ENCODE peak calls at places on chromosomes 13 and 19, in four cellular contexts. One of them, this sample, is unnamed.

GRCh38 chr13:65342938-65343337 is 1887.2 kb downstream of the PCDH9 start:
- DNase-seq in CD8-positive, alpha-beta T cell: no peak
- DNase-seq in gastrocnemius medialis: no peak
- DNase-seq in astrocyte: peak
- DNase-seq in this sample: no peak

GRCh38 chr19:49851456-49852259 is 699 bp downstream of the PTOV1 start:
- DNase-seq in CD8-positive, alpha-beta T cell: no peak
- DNase-seq in astrocyte: no peak
- DNase-seq in gastrocnemius medialis: no peak
- DNase-seq in this sample: no peak

GRCh38 chr13:32316476-32316875 is 1.2 kb downstream of the BRCA2 start:
- DNase-seq in astrocyte: no peak
- DNase-seq in gastrocnemius medialis: no peak
- DNase-seq in CD8-positive, alpha-beta T cell: no peak
- DNase-seq in this sample: no peak

GRCh38 chr19:39297931-39298634 is 1.9 kb downstream of the IFNL1 start:
- DNase-seq in CD8-positive, alpha-beta T cell: peak
- DNase-seq in astrocyte: no peak
- DNase-seq in gastrocnemius medialis: no peak
- DNase-seq in this sample: no peak

GRCh38 chr19:4909172-4909896 is at the start of gene UHRF1:
- DNase-seq in astrocyte: no peak
- DNase-seq in gastrocnemius medialis: no peak
- DNase-seq in CD8-positive, alpha-beta T cell: no peak
- DNase-seq in this sample: no peak

GRCh38 chr19:38952395-38953165 is 21.8 kb downstream of the MRPS12 start:
- DNase-seq in astrocyte: no peak
- DNase-seq in gastrocnemius medialis: no peak
- DNase-seq in CD8-positive, alpha-beta T cell: no peak
- DNase-seq in this sample: no peak

GRCh38 chr13:92232880-92233279 is 834.5 kb downstream of the GPC5 start:
- DNase-seq in gastrocnemius medialis: no peak
- DNase-seq in CD8-positive, alpha-beta T cell: no peak
- DNase-seq in astrocyte: no peak
- DNase-seq in this sample: no peak

GRCh38 chr19:55198651-55199050 is 10.7 kb downstream of the PTPRH start:
- DNase-seq in gastrocnemius medialis: no peak
- DNase-seq in CD8-positive, alpha-beta T cell: no peak
- DNase-seq in astrocyte: no peak
- DNase-seq in this sample: no peak

GRCh38 chr13:72180253-72180952 is 313.4 kb upstream of the DACH1 start:
- DNase-seq in astrocyte: peak
- DNase-seq in gastrocnemius medialis: no peak
- DNase-seq in CD8-positive, alpha-beta T cell: no peak
- DNase-seq in this sample: no peak

GRCh38 chr13:44853641-44854040 is 135.6 kb downstream of the NUFIP1 start:
- DNase-seq in astrocyte: no peak
- DNase-seq in gastrocnemius medialis: peak
- DNase-seq in CD8-positive, alpha-beta T cell: no peak
- DNase-seq in this sample: peak

GRCh38 chr13:111343186-111343805 is 22.9 kb downstream of the TEX29 start:
- DNase-seq in astrocyte: no peak
- DNase-seq in CD8-positive, alpha-beta T cell: no peak
- DNase-seq in gastrocnemius medialis: no peak
- DNase-seq in this sample: peak

GRCh38 chr19:2477141-2477710 is 1.3 kb downstream of the GADD45B start:
- DNase-seq in CD8-positive, alpha-beta T cell: no peak
- DNase-seq in gastrocnemius medialis: peak
- DNase-seq in astrocyte: no peak
- DNase-seq in this sample: no peak

GRCh38 chr13:60654405-60654804 is 257.4 kb downstream of the TDRD3 start:
- DNase-seq in CD8-positive, alpha-beta T cell: no peak
- DNase-seq in astrocyte: no peak
- DNase-seq in gastrocnemius medialis: no peak
- DNase-seq in this sample: peak

GRCh38 chr19:48842744-48843162 is 6.5 kb upstream of the HSD17B14 start:
- DNase-seq in astrocyte: peak
- DNase-seq in gastrocnemius medialis: no peak
- DNase-seq in CD8-positive, alpha-beta T cell: peak
- DNase-seq in this sample: no peak

GRCh38 chr19:2048959-2049740 is 1.9 kb downstream of the MKNK2 start:
- DNase-seq in gastrocnemius medialis: no peak
- DNase-seq in CD8-positive, alpha-beta T cell: no peak
- DNase-seq in astrocyte: no peak
- DNase-seq in this sample: no peak

GRCh38 chr19:54608205-54608604 is 14.8 kb downstream of the LILRA1 start:
- DNase-seq in CD8-positive, alpha-beta T cell: no peak
- DNase-seq in astrocyte: no peak
- DNase-seq in gastrocnemius medialis: no peak
- DNase-seq in this sample: no peak

GRCh38 chr19:16224266-16225045 is 26.7 kb downstream of the AP1M1 start:
- DNase-seq in gastrocnemius medialis: no peak
- DNase-seq in astrocyte: no peak
- DNase-seq in CD8-positive, alpha-beta T cell: no peak
- DNase-seq in this sample: no peak

GRCh38 chr19:51919606-51920005 is 7.7 kb upstream of the ZNF613 start:
- DNase-seq in astrocyte: no peak
- DNase-seq in gastrocnemius medialis: no peak
- DNase-seq in CD8-positive, alpha-beta T cell: no peak
- DNase-seq in this sample: no peak

GRCh38 chr13:99969934-99970760 is 1.4 kb downstream of the ZIC5 start:
- DNase-seq in gastrocnemius medialis: no peak
- DNase-seq in CD8-positive, alpha-beta T cell: no peak
- DNase-seq in astrocyte: no peak
- DNase-seq in this sample: peak

GRCh38 chr13:40064723-40065122 is 409.3 kb downstream of the COG6 start:
- DNase-seq in gastrocnemius medialis: no peak
- DNase-seq in CD8-positive, alpha-beta T cell: no peak
- DNase-seq in astrocyte: peak
- DNase-seq in this sample: no peak

GRCh38 chr19:47446534-47447469 is 24.9 kb downstream of the SLC8A2 start:
- DNase-seq in astrocyte: no peak
- DNase-seq in CD8-positive, alpha-beta T cell: no peak
- DNase-seq in gastrocnemius medialis: no peak
- DNase-seq in this sample: no peak

GRCh38 chr13:23460309-23460708 is 26.8 kb upstream of the SACS start:
- DNase-seq in astrocyte: no peak
- DNase-seq in CD8-positive, alpha-beta T cell: no peak
- DNase-seq in gastrocnemius medialis: no peak
- DNase-seq in this sample: no peak

GRCh38 chr13:26589754-26590153 is 32.3 kb downstream of the WASF3 start:
- DNase-seq in CD8-positive, alpha-beta T cell: no peak
- DNase-seq in gastrocnemius medialis: no peak
- DNase-seq in astrocyte: peak
- DNase-seq in this sample: no peak

GRCh38 chr13:19089315-19089714 is 92.3 kb downstream of the TUBA3C start:
- DNase-seq in astrocyte: no peak
- DNase-seq in gastrocnemius medialis: no peak
- DNase-seq in CD8-positive, alpha-beta T cell: no peak
- DNase-seq in this sample: no peak

GRCh38 chr13:39881887-39882286 is 226.4 kb downstream of the COG6 start:
- DNase-seq in gastrocnemius medialis: no peak
- DNase-seq in astrocyte: peak
- DNase-seq in CD8-positive, alpha-beta T cell: no peak
- DNase-seq in this sample: no peak

GRCh38 chr19:17259934-17260333 is 4.6 kb downstream of the USHBP1 start:
- DNase-seq in gastrocnemius medialis: no peak
- DNase-seq in astrocyte: no peak
- DNase-seq in CD8-positive, alpha-beta T cell: no peak
- DNase-seq in this sample: no peak

GRCh38 chr13:75368167-75368566 is 113.8 kb downstream of the TBC1D4 start:
- DNase-seq in CD8-positive, alpha-beta T cell: no peak
- DNase-seq in gastrocnemius medialis: no peak
- DNase-seq in astrocyte: peak
- DNase-seq in this sample: no peak

GRCh38 chr19:3111586-3112247 is 17.6 kb downstream of the GNA11 start:
- DNase-seq in astrocyte: no peak
- DNase-seq in CD8-positive, alpha-beta T cell: no peak
- DNase-seq in gastrocnemius medialis: no peak
- DNase-seq in this sample: no peak

GRCh38 chr19:33868821-33869412 is 72.2 kb downstream of the KCTD15 start:
- DNase-seq in CD8-positive, alpha-beta T cell: no peak
- DNase-seq in astrocyte: no peak
- DNase-seq in gastrocnemius medialis: no peak
- DNase-seq in this sample: no peak

DNA sequence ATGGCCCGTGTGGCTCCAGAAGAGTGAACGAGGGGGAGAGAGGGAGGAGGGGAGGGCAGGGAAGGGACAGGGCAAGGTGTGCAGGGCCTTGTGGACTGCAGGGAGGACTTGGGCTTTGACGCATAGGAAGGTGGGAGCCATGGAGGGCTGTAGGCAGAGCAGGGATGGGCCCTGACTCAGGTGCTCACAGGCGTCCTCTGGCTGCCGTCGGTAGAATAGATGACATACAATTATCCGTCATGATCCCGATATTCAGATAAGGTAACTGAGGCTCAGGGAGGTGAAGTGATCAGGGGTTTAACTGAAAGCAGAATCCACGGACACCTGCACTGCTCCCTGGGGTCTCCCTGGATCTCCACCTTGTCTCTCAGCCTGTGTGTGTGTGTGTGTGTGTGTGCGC is 3.4 kb downstream of the C3 start:
- DNase-seq in gastrocnemius medialis: no peak
- DNase-seq in CD8-positive, alpha-beta T cell: no peak
- DNase-seq in astrocyte: no peak
- DNase-seq in this sample: no peak
- TF ChIP-seq CTCF in gastrocnemius medialis: no peak
- TF ChIP-seq CTCF in CD8-positive, alpha-beta T cell: no peak
- TF ChIP-seq CTCF in astrocyte: no peak
- TF ChIP-seq CTCF in this sample: no peak

DNA sequence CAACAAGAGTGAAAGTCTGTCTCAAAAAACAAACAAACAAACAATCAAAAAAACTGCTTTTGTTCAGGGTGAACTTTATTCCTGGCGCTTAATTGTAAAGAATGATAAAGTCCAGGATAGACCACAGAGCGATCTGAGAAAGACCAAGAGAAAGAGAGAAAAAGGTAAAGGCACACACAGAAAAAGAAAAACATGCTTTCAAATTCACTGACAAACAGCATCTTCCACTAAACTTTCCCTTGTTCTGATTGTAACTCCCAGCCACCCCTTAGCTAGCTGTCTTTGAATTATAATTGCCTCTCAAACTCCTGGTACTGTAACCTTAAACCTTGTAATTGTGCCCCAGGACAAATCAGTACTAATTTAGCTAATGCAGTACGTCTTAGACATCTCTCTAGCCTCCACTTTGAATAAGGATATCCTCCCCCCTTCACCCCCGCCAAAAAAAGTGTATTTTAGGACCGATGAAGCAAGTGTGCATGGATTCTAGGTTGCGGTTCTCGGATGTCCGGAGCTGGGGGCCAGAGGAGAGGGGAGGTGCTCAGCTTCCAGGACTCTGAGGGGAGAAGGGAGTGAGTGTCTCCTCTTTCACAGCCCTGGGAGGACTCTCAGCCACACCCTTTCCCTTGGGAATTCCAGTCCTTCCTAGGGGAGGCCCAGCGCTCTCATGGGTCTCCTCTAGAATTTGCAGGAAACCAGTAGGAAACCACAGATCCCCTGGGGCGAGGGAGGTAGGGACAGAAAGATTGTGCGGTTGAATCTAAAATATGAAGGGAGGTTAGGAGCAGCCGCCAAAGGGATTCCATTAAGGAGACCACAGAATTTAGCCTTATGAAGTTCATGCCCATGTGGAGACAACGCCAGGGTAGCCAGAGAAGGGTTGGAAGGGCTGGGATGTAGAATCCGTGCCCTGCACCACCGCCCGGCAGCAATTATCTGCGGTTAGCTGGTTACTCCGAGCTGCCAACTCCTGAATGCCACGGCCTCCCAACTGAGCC is 19.7 kb downstream of the ZNF536 start:
- DNase-seq in gastrocnemius medialis: no peak
- DNase-seq in CD8-positive, alpha-beta T cell: no peak
- DNase-seq in astrocyte: peak
- DNase-seq in this sample: peak
- H3K4me3 ChIP-seq in gastrocnemius medialis: no peak
- H3K4me3 ChIP-seq in CD8-positive, alpha-beta T cell: no peak
- H3K4me3 ChIP-seq in astrocyte: no peak
- H3K4me3 ChIP-seq in this sample: no peak

GRCh38 chr13:112792511-112792910 is 102.7 kb downstream of the ATP11A start:
- DNase-seq in CD8-positive, alpha-beta T cell: no peak
- DNase-seq in astrocyte: no peak
- DNase-seq in gastrocnemius medialis: no peak
- DNase-seq in this sample: peak
- H3K27ac ChIP-seq in CD8-positive, alpha-beta T cell: no peak
- H3K27ac ChIP-seq in astrocyte: no peak
- H3K27ac ChIP-seq in gastrocnemius medialis: no peak
- H3K27ac ChIP-seq in this sample: no peak

GRCh38 chr13:29703421-29703820 is 107.9 kb upstream of the SLC7A1 start:
- DNase-seq in CD8-positive, alpha-beta T cell: no peak
- DNase-seq in gastrocnemius medialis: no peak
- DNase-seq in astrocyte: no peak
- DNase-seq in this sample: no peak

GRCh38 chr13:29704648-29705047 is 109.2 kb upstream of the SLC7A1 start:
- DNase-seq in gastrocnemius medialis: no peak
- DNase-seq in CD8-positive, alpha-beta T cell: no peak
- DNase-seq in astrocyte: no peak
- DNase-seq in this sample: no peak

GRCh38 chr13:29706923-29707322 is 111.4 kb upstream of the SLC7A1 start:
- DNase-seq in gastrocnemius medialis: no peak
- DNase-seq in CD8-positive, alpha-beta T cell: no peak
- DNase-seq in astrocyte: no peak
- DNase-seq in this sample: no peak

GRCh38 chr13:29702912-29703351 is 107.4 kb upstream of the SLC7A1 start:
- DNase-seq in gastrocnemius medialis: peak
- DNase-seq in astrocyte: peak
- DNase-seq in CD8-positive, alpha-beta T cell: no peak
- DNase-seq in this sample: no peak

GRCh38 chr13:29707876-29708543 is 112.5 kb upstream of the SLC7A1 start:
- DNase-seq in astrocyte: no peak
- DNase-seq in CD8-positive, alpha-beta T cell: peak
- DNase-seq in gastrocnemius medialis: no peak
- DNase-seq in this sample: no peak
- TF ChIP-seq CTCF in astrocyte: peak
- TF ChIP-seq CTCF in CD8-positive, alpha-beta T cell: peak
- TF ChIP-seq CTCF in gastrocnemius medialis: no peak
- TF ChIP-seq CTCF in this sample: peak

DNA sequence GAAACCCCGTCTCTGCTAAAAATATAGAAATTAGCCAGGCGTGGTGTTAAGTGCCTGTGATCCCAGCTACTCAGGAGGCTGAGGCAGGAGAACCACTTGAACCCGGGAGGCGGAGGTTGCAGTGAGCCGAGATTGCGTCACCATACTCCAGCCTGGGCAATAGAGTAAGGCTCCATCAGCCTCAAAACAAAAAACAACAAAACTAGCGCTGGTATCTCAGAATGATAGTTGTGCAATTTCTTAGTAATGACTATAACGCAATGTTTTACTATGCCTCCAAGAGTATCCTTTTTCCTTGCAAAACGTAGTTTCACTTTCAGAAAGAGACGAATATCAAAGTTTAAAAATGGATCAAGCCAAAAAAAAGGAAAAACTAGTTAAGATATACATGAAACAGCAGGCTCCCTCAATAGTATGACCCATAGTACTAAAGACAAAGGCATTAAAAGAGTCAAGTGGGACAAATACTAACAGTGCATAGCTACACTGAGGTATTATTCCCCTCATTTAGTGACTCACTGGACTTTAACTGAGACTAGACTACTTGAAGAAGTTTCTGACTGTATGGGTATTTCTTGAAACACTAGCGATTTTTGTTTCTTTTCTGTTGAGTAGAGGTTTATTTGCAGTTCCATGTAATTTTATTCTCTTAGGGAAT is 10.5 kb upstream of the ITM2B start:
- DNase-seq in gastrocnemius medialis: no peak
- DNase-seq in CD8-positive, alpha-beta T cell: no peak
- DNase-seq in astrocyte: no peak
- DNase-seq in this sample: peak
- H3K4me3 ChIP-seq in gastrocnemius medialis: peak
- H3K4me3 ChIP-seq in CD8-positive, alpha-beta T cell: peak
- H3K4me3 ChIP-seq in astrocyte: no peak
- H3K4me3 ChIP-seq in this sample: peak